ENCODE peak calls at places on chromosomes 13 and 19, in seven cellular contexts. Z is heart right ventricle; J is right atrium auricular region; T is tibial artery; E is H1; L is CD4-positive, CD25-positive, alpha-beta regulatory T cell; N is ascending aorta. U is an unnamed sample.

GRCh38 chr13:85430216-85430615 is 369.0 kb downstream of the SLITRK6 start:
- DNase-seq in Z (no peak), L (no peak), N (no peak), J (no peak), T (no peak), E (no peak), U (no peak)

GRCh38 chr19:3350014-3350663 is 16.2 kb upstream of the NFIC start:
- DNase-seq in N (no peak), J (no peak), E (no peak), Z (no peak), T (no peak), L (no peak), U (no peak)

GRCh38 chr13:29266743-29267142 is 328.7 kb downstream of the SLC7A1 start:
- DNase-seq in E (no peak), Z (no peak), J (no peak), L (no peak), N (no peak), T (no peak), U (no peak)

GRCh38 chr13:70527553-70527952 is 419.3 kb upstream of the KLHL1 start:
- DNase-seq in J (no peak), N (no peak), E (no peak), L (no peak), T (no peak), Z (no peak), U (no peak)

GRCh38 chr19:20247016-20247683 is 80.1 kb downstream of the ZNF486 start:
- DNase-seq in L (peak; percentile 12), T (no peak), E (peak; percentile 72), J (no peak), N (no peak), Z (peak; percentile 11), U (no peak)

GRCh38 chr13:112119192-112120030 is 52.5 kb downstream of the SOX1 start:
- DNase-seq in J (no peak), E (no peak), Z (no peak), L (no peak), N (no peak), T (no peak), U (no peak)

GRCh38 chr13:83879431-83880171 is 2.7 kb downstream of the SLITRK1 start:
- DNase-seq in T (no peak), E (peak; percentile 45), J (no peak), N (no peak), L (peak; percentile 2), Z (no peak), U (no peak)

GRCh38 chr13:101916108-101916757 is 463.8 kb downstream of the ITGBL1 start:
- DNase-seq in E (peak; percentile 80), L (no peak), T (no peak), J (no peak), N (no peak), Z (no peak), U (peak; percentile 35)

GRCh38 chr13:67225252-67226159 is 4.6 kb downstream of the PCDH9 start:
- DNase-seq in J (no peak), E (no peak), L (no peak), T (no peak), N (no peak), Z (no peak), U (no peak)

GRCh38 chr19:28435551-28436261 is 777.2 kb downstream of the UQCRFS1 start:
- DNase-seq in N (no peak), L (peak; percentile 1), E (no peak), T (no peak), J (no peak), Z (no peak), U (no peak)

GRCh38 chr19:38977445-38978314 is 2.1 kb upstream of the FBXO17 start:
- DNase-seq in L (peak; percentile 44), N (no peak), J (no peak), E (no peak), T (no peak), Z (no peak), U (no peak)

DNA sequence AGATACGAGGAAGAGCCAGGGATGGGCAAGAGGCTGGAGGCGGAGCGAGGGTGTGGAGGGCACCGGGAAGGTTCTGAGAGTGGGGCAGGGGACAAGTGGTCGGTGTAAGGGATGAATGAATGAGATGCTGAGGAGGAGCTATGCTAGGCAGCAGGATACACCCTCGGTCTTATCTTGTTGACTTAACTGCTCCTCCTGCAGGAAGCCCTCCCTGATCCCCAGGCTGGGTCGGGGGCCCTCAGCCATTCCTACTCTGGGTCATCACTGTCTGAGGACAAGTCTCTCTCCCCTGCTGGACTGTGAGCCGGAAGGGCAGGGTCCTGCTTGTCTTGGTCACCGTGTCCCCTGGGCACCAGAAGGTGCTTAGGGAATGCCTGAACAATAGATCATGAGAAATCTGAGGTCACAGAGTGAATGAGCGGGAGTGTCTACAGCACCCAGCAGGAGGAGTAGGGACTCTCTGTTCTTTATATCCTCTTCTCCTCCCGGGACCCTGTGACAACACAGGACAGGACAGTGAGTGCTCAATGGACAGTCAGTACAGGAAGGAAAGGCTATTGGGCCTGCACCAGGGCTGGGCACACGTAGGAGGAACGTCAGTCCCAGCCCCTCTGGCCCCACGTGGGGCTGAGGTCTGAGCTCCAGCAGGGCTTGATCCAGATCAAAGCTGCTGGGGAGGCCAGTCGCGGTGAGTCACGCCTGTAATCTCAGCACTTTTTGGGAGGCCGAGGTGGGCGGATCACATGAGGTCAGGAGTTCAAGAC is 6.5 kb downstream of the NKPD1 start:
- DNase-seq in Z (no peak), E (no peak), J (peak; percentile 67), N (no peak), L (no peak), T (no peak), U (peak; percentile 79)
- H3K4me3 ChIP-seq in Z (no peak overlapping the region), E (peak overlapping the region; percentile 17), J (peak overlapping the region; percentile 2), N (no peak overlapping the region), L (no peak overlapping the region), T (no peak overlapping the region), U (peak overlapping the region; percentile 49)

GRCh38 chr19:11094520-11094894 is 5.2 kb downstream of the LDLR start:
- DNase-seq in Z (no peak), N (no peak), E (no peak), J (no peak), L (no peak), T (no peak), U (no peak)

GRCh38 chr19:11098327-11098726 is 9.1 kb downstream of the LDLR start:
- DNase-seq in T (no peak), E (no peak), L (no peak), J (no peak), Z (no peak), N (no peak), U (no peak)

GRCh38 chr19:11100064-11100463 is 10.8 kb downstream of the LDLR start:
- DNase-seq in J (no peak), E (no peak), N (no peak), Z (no peak), L (no peak), T (no peak), U (no peak)

GRCh38 chr19:11098861-11099260 is 9.6 kb downstream of the LDLR start:
- DNase-seq in T (no peak), L (no peak), Z (no peak), N (no peak), J (no peak), E (no peak), U (no peak)

DNA sequence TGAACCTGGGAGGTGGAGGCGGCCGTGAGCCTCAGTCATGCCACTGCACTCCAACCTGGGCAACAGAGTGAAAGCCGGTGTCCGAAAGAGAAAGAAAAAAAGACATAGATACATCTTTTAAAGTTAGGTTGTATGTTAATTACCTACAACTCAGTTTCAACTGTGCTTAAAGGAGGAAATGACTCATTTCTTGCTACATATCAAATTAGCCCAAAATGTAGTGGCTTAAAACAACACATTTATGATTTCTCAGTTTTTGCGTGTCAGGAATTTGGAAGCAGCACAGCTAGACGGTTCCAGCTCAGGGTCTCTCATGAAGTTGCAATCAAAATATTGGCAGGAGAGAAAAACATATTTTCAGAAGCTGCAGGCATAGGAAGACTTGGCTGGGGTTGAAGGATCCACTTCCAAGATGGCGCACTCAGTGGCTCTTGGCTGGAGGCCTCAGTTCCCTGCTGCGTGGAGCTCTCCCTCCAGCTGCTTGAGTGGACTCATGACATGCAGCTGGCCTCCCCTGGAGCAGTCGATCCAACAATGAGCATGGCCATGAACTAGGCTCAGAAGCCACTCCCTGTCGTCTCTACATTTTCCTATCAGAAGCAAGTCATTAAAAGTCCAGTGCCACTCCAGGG is 7.1 kb downstream of the LDLR start:
- DNase-seq in N (peak; percentile 75), E (no peak), T (peak; percentile 33), J (no peak), Z (peak; percentile 57), L (peak; percentile 81), U (peak; percentile 62)
- H3K4me1 ChIP-seq in N (peaks cover 38% of the 10 kb centered on the region), E (peaks cover 4% of the 10 kb centered on the region), T (peaks cover 29% of the 10 kb centered on the region), J (no peaks in the 10 kb centered on the region), Z (peaks cover 78% of the 10 kb centered on the region), L (peaks cover 43% of the 10 kb centered on the region), U (peaks cover 12% of the 10 kb centered on the region)

DNA sequence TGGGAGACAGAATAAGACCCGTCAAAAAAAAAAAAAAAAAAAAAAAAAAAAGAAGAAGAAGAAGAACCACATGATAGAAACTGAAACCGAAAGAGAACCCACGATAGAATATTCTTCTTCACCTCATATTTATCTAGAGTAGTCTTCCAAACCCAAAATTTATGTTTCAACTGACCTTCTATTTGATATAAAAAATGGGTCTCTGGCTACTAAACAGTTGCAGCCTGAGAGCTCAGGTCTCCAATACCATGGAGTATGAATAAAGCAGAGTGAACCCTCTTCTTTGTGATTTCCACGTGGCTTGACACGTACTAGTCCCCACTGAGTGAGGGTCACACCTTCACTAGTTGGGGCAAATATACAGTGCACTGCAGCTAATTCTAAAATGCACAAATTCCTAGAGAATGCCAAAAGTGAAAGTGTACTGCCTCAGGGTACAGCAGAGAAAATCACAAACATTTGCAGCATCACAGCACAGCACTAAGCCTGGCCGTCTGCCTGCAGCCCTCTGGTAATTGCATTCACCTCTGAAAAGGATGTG is 30.8 kb upstream of the RFC3 start:
- DNase-seq in N (no peak), L (peak; percentile 69), Z (no peak), J (no peak), E (no peak), T (no peak), U (no peak)
- H3K4me3 ChIP-seq in N (peak overlapping the region; percentile 45), L (peak overlapping the region; percentile 88), Z (no peak overlapping the region), J (peak overlapping the region; percentile 3), E (no peak overlapping the region), T (peak overlapping the region; percentile 12), U (peak overlapping the region; percentile 1)

GRCh38 chr19:55678121-55678671 is 3.2 kb downstream of the EPN1 start:
- DNase-seq in T (peak; percentile 62), N (peak; percentile 71), J (no peak), L (no peak), E (no peak), Z (peak; percentile 29), U (no peak)

GRCh38 chr19:55675661-55676354 is 782 bp downstream of the EPN1 start:
- DNase-seq in T (no peak), N (no peak), J (no peak), Z (no peak), E (no peak), L (no peak), U (no peak)

GRCh38 chr19:55676889-55677505 is 2.0 kb downstream of the EPN1 start:
- DNase-seq in L (no peak), N (no peak), E (no peak), Z (no peak), T (no peak), J (no peak), U (no peak)

GRCh38 chr19:55676384-55676783 is 1.4 kb downstream of the EPN1 start:
- DNase-seq in L (no peak), E (no peak), Z (no peak), N (no peak), T (no peak), J (no peak), U (no peak)

DNA sequence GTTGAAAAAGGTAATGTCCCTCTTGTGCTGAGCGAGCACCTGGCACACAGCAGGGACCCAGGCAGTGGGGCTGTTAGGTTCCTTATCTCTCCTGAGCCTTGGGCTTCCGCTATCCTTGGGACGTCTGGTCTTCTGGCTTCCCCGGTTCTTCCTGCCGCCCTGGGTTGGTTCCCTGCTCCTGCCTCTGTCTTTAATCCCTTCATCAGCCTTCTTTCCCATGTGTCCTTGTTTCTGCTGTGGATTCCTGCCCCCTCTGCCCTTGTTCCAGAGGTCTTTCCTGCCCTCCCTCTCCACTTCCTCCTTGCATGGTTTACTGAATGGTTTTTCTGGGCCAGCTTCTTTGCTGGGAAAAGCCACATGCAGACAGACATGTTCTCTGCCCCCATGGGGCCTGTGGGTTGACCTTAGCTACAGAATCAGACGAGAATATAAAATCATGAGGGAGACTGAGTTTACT is 2.6 kb downstream of the EPN1 start:
- DNase-seq in Z (no peak), N (no peak), T (no peak), J (no peak), E (no peak), L (no peak), U (no peak)
- H3K4me1 ChIP-seq in Z (peaks cover 62% of the 10 kb centered on the region), N (peaks cover 27% of the 10 kb centered on the region), T (peaks cover 34% of the 10 kb centered on the region), J (no peaks in the 10 kb centered on the region), E (peaks cover 1% of the 10 kb centered on the region), L (peaks cover 44% of the 10 kb centered on the region), U (peaks cover 58% of the 10 kb centered on the region)